ENCODE peak calls at places on chromosome 15, in nine cellular contexts. P, S, M, V, X, Y, G, R and O are unnamed samples.
A peak's percentile ranks its signal among the peaks of the same experiment; 100 is the strongest.

GRCh38 chr15:79834496-79834895 is 62.3 kb downstream of the MTHFS start:
- DNase-seq in P (no peak), X (no peak), R (no peak), V (no peak), S (no peak), M (peak; percentile 49), Y (no peak), G (no peak), O (no peak)

GRCh38 chr15:70826634-70827033 is 27.3 kb downstream of the LARP6 start:
- DNase-seq in M (no peak), S (peak; percentile 59), V (no peak), P (peak; percentile 93), R (no peak), Y (peak; percentile 77), X (peak; percentile 74), G (peak; percentile 60), O (no peak)

GRCh38 chr15:42364529-42364928 is 5.2 kb downstream of the CAPN3 start:
- DNase-seq in X (peak; percentile 34), Y (peak; percentile 21), R (no peak), M (no peak), P (no peak), V (no peak), G (no peak), S (peak; percentile 59), O (no peak)

GRCh38 chr15:51853987-51854386 is 24.5 kb downstream of the TMOD3 start:
- DNase-seq in S (no peak), Y (peak; percentile 38), V (no peak), M (no peak), P (peak; percentile 42), G (no peak), R (no peak), X (peak; percentile 46), O (no peak)

GRCh38 chr15:28861031-28861534 is 12.6 kb upstream of the GOLGA6L7 start:
- DNase-seq in P (peak; percentile 82), Y (peak; percentile 94), G (no peak), R (no peak), S (no peak), V (no peak), M (no peak), X (peak; percentile 82), O (no peak)

GRCh38 chr15:71186971-71187960 is 72.0 kb downstream of the THSD4 start:
- DNase-seq in S (no peak), P (no peak), M (no peak), V (no peak), Y (no peak), X (no peak), G (no peak), R (no peak), O (no peak)

GRCh38 chr15:90230610-90231009 is 3.1 kb downstream of the CIB1 start:
- DNase-seq in X (no peak), G (no peak), V (no peak), P (no peak), S (no peak), R (no peak), Y (no peak), M (no peak), O (no peak)

GRCh38 chr15:51970981-51971352 is 611 bp downstream of the LEO1 start:
- DNase-seq in G (no peak), Y (no peak), R (no peak), S (no peak), X (no peak), P (no peak), M (no peak), V (no peak), O (peak; percentile 37)

GRCh38 chr15:35271371-35272043 is 186.4 kb upstream of the NANOGP8 start:
- DNase-seq in P (peak; percentile 55), R (no peak), V (no peak), G (peak; percentile 15), Y (no peak), X (peak; percentile 65), S (no peak), M (no peak), O (no peak)

GRCh38 chr15:75235051-75235673 is 23.0 kb upstream of the GOLGA6C start:
- DNase-seq in G (no peak), P (no peak), S (peak; percentile 38), Y (no peak), R (no peak), X (no peak), M (no peak), V (peak; percentile 6), O (no peak)

GRCh38 chr15:80873568-80873967 is 94.4 kb downstream of the CEMIP start:
- DNase-seq in R (no peak), X (no peak), G (no peak), S (no peak), Y (no peak), M (no peak), P (no peak), V (no peak), O (no peak)

GRCh38 chr15:63970723-63971426 is 75.4 kb downstream of the DAPK2 start:
- DNase-seq in P (no peak), V (no peak), R (no peak), M (peak; percentile 94), G (no peak), Y (no peak), S (peak; percentile 34), X (peak; percentile 21), O (peak; percentile 74)

GRCh38 chr15:86876387-86876786 is 796.7 kb downstream of the AGBL1 start:
- DNase-seq in X (no peak), Y (no peak), G (no peak), P (no peak), V (no peak), R (no peak), S (no peak), M (no peak), O (no peak)

GRCh38 chr15:95989392-95989791 is 341.1 kb upstream of the NR2F2 start:
- DNase-seq in P (no peak), G (no peak), Y (no peak), R (no peak), V (no peak), X (no peak), M (peak; percentile 20), S (no peak), O (no peak)

GRCh38 chr15:63212050-63212973 is 22.9 kb downstream of the RAB8B start:
- DNase-seq in V (no peak), M (peak; percentile 80), X (peak; percentile 74), R (no peak), Y (peak; percentile 74), G (peak; percentile 74), P (peak; percentile 83), S (no peak), O (peak; percentile 51)

GRCh38 chr15:39321977-39322376 is 258.9 kb upstream of the THBS1 start:
- DNase-seq in M (no peak), Y (peak; percentile 48), P (peak; percentile 43), S (no peak), V (no peak), X (peak; percentile 49), G (peak; percentile 28), R (no peak), O (no peak)

GRCh38 chr15:99729920-99730319 is 3.3 kb downstream of the LYSMD4 start:
- DNase-seq in X (peak; percentile 72), P (peak; percentile 57), S (no peak), M (peak; percentile 37), G (peak; percentile 28), R (no peak), V (peak; percentile 52), Y (peak; percentile 70), O (peak; percentile 45)

GRCh38 chr15:43127752-43128151 is 5.6 kb upstream of the TMEM62 start:
- DNase-seq in M (no peak), R (no peak), S (no peak), Y (no peak), V (no peak), P (no peak), X (no peak), G (no peak), O (no peak)

GRCh38 chr15:94272251-94272898 is 41.0 kb downstream of the MCTP2 start:
- DNase-seq in Y (no peak), M (no peak), X (no peak), G (no peak), P (no peak), S (no peak), R (no peak), V (no peak), O (no peak)

GRCh38 chr15:42499888-42500609 is 4.6 kb downstream of the SNAP23 start:
- DNase-seq in G (peak; percentile 30), Y (peak; percentile 50), P (peak; percentile 47), V (no peak), S (no peak), M (no peak), X (peak; percentile 39), R (no peak), O (no peak)

GRCh38 chr15:78193731-78194567 is 40.4 kb downstream of the ACSBG1 start:
- DNase-seq in G (no peak), R (no peak), P (no peak), V (no peak), S (peak; percentile 33), Y (no peak), X (no peak), M (no peak), O (no peak)

GRCh38 chr15:89101302-89102191 is 13.3 kb downstream of the ABHD2 start:
- DNase-seq in M (peak; percentile 42), R (peak; percentile 97), S (no peak), X (peak; percentile 98), V (no peak), P (peak; percentile 99), Y (peak; percentile 97), G (peak; percentile 96), O (no peak)

GRCh38 chr15:62142736-62143135 is 22.3 kb downstream of the C2CD4B start:
- DNase-seq in S (no peak), Y (no peak), G (no peak), V (no peak), M (no peak), R (no peak), X (no peak), P (peak; percentile 38), O (no peak)
- TF ChIP-seq CTCF in S (peak; percentile 31), Y (no peak), G (no peak), V (no peak), M (no peak), R (no peak), X (no peak), P (no peak), O (no peak)

GRCh38 chr15:49832421-49832980 is 211.7 kb downstream of the DTWD1 start:
- DNase-seq in G (peak; percentile 21), S (peak; percentile 47), Y (no peak), M (peak; percentile 5), X (peak; percentile 73), R (no peak), V (peak; percentile 53), P (peak; percentile 8), O (no peak)
- TF ChIP-seq CTCF in G (peak; percentile 62), S (peak; percentile 39), Y (peak; percentile 20), M (peak; percentile 16), X (peak; percentile 70), R (peak; percentile 48), V (peak; percentile 38), P (no peak), O (no peak)

DNA sequence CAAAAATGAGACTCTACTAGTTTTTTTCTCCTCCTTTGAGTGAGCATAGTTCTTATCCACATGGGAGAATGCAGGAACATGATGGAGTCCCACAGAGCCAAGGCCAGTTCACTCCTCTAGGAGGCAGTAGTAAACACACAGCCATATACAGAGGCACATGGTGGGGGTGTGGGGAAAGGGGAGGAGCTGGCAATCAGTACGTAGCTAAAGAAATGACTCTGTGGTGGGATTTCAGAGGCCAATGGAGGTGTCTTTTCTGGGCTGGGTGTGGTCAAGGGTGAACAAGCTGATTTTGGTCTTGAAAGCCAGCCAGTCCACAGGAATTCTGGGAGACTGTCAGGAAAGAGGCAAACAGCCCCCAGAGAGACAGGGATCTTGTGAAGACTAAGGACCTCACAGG is 6.6 kb upstream of the RAB11A start:
- DNase-seq in M (peak; percentile 86), X (peak; percentile 86), V (peak; percentile 77), Y (peak; percentile 85), G (peak; percentile 75), R (no peak), S (no peak), P (peak; percentile 77), O (peak; percentile 64)
- TF ChIP-seq CTCF in M (peak; percentile 54), X (peak; percentile 81), V (peak; percentile 16), Y (peak; percentile 64), G (peak; percentile 82), R (peak; percentile 58), S (no peak), P (peak; percentile 69), O (no peak)

GRCh38 chr15:55564347-55565145 is 23.6 kb downstream of the PYGO1 start:
- DNase-seq in X (no peak), R (no peak), G (no peak), Y (no peak), S (no peak), V (peak; percentile 22), M (no peak), P (no peak), O (no peak)
- TF ChIP-seq CTCF in X (peak; percentile 42), R (no peak), G (peak; percentile 54), Y (no peak), S (no peak), V (no peak), M (peak; percentile 19), P (peak; percentile 14), O (no peak)